ENCODE peak calls at places on chromosomes 11 and 22, in nine cellular contexts. K, P, Z, W, S, L, E, T and O are unnamed samples.
A peak's percentile ranks its signal among the peaks of the same experiment; 100 is the strongest.

GRCh38 chr11:11265994-11266606 is 87.0 kb downstream of the CSNK2A3 start:
- DNase-seq in E (peak; percentile 3), S (no peak), T (peak; percentile 63), Z (peak; percentile 42), L (no peak), W (peak; percentile 31), K (peak; percentile 40), P (peak; percentile 13), O (no peak)

GRCh38 chr11:65584102-65584501 is 8.2 kb downstream of the EHBP1L1 start:
- DNase-seq in W (no peak), E (no peak), L (no peak), Z (no peak), S (no peak), T (no peak), P (no peak), K (no peak), O (no peak)

GRCh38 chr22:50600967-50601668 is 525 bp downstream of the MAPK8IP2 start:
- DNase-seq in W (no peak), S (no peak), T (no peak), Z (no peak), P (no peak), E (no peak), L (no peak), K (no peak), O (no peak)

GRCh38 chr11:65141896-65142494 is 7.7 kb upstream of the SYVN1 start:
- DNase-seq in K (peak; percentile 35), W (no peak), T (peak; percentile 18), P (no peak), Z (no peak), E (no peak), L (no peak), S (no peak), O (no peak)

GRCh38 chr11:125931116-125931515 is 14.7 kb upstream of the VSIG10L2 start:
- DNase-seq in S (no peak), T (no peak), L (no peak), K (no peak), W (no peak), Z (no peak), E (no peak), P (no peak), O (no peak)

GRCh38 chr11:126185200-126186030 is 26.0 kb downstream of the RPUSD4 start:
- DNase-seq in K (no peak), P (no peak), L (no peak), S (no peak), E (no peak), T (no peak), Z (peak; percentile 41), W (no peak), O (no peak)

GRCh38 chr22:47053865-47054185 is 291.4 kb downstream of the TBC1D22A start:
- DNase-seq in Z (no peak), P (peak; percentile 74), E (peak; percentile 73), T (no peak), W (no peak), S (no peak), L (peak; percentile 36), K (peak; percentile 34), O (no peak)

GRCh38 chr11:49151211-49151610 is 57.2 kb downstream of the FOLH1 start:
- DNase-seq in T (no peak), K (no peak), S (no peak), Z (no peak), E (no peak), P (no peak), W (no peak), L (no peak), O (no peak)

GRCh38 chr22:49333206-49333605 is 494.5 kb downstream of the BRD1 start:
- DNase-seq in T (peak; percentile 38), P (no peak), K (no peak), S (peak; percentile 41), Z (no peak), W (no peak), L (no peak), E (no peak), O (peak; percentile 74)

GRCh38 chr22:40247976-40248375 is 70.3 kb downstream of the TNRC6B start:
- DNase-seq in T (no peak), K (no peak), S (no peak), W (peak; percentile 71), Z (no peak), L (no peak), E (no peak), P (no peak), O (no peak)

GRCh38 chr11:94926271-94926625 is 47.1 kb downstream of the CWC15 start:
- DNase-seq in Z (no peak), E (peak; percentile 27), L (no peak), S (no peak), K (no peak), T (no peak), W (no peak), P (no peak), O (peak; percentile 88)

GRCh38 chr11:85784907-85785306 is 26.0 kb downstream of the SYTL2 start:
- DNase-seq in Z (no peak), K (no peak), P (no peak), E (no peak), S (no peak), T (no peak), W (no peak), L (no peak), O (no peak)

GRCh38 chr11:5013012-5013411 is 18.4 kb downstream of the OR51L1 start:
- DNase-seq in W (no peak), E (no peak), S (no peak), Z (no peak), L (no peak), T (no peak), K (no peak), P (no peak), O (no peak)

GRCh38 chr11:1391165-1392010 is 1.7 kb downstream of the BRSK2 start:
- DNase-seq in K (no peak), T (no peak), Z (no peak), P (no peak), E (no peak), L (no peak), W (no peak), S (no peak), O (no peak)
- H3K4me3 ChIP-seq in K (no peak overlapping the region), T (peak overlapping the region; percentile 18), Z (peak overlapping the region; percentile 94), P (no peak overlapping the region), E (no peak overlapping the region), L (no peak overlapping the region), W (no peak overlapping the region), S (peak overlapping the region; percentile 30), O (peak overlapping the region; percentile 30)

GRCh38 chr11:77121876-77122575 is 6.0 kb upstream of the MYO7A start:
- DNase-seq in P (no peak), L (no peak), E (no peak), T (no peak), W (no peak), Z (no peak), S (no peak), K (no peak), O (no peak)

GRCh38 chr11:77121096-77121640 is 6.9 kb upstream of the MYO7A start:
- DNase-seq in S (no peak), L (no peak), T (no peak), W (no peak), E (no peak), P (no peak), Z (no peak), K (peak; percentile 63), O (no peak)

GRCh38 chr11:77118971-77119370 is 9.1 kb upstream of the MYO7A start:
- DNase-seq in K (no peak), T (no peak), S (no peak), Z (no peak), E (no peak), P (no peak), W (no peak), L (no peak), O (no peak)

GRCh38 chr11:77119531-77119936 is 8.5 kb upstream of the MYO7A start:
- DNase-seq in P (no peak), E (no peak), S (no peak), K (no peak), T (no peak), Z (no peak), W (no peak), L (no peak), O (no peak)

DNA sequence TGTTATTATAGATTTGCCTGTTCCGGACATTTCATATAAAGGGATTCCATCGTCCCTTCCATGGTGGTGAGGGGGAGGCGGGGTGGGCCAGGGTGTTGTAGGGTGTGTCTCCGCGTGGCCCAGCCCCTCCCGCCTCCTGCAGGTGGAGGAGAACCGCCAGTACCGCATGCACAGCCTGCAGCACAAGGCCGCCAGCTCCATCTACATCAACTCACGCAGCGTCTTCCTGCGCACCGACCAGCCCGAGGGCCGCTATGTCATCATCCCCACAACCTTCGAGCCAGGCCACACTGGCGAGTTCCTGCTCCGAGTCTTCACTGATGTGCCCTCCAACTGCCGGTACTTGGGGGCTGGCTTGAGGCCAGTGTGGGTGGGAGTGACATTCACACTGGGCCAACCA is 7.5 kb upstream of the MYO7A start:
- DNase-seq in W (no peak), P (no peak), E (no peak), T (no peak), Z (no peak), L (no peak), K (no peak), S (no peak), O (no peak)
- H3K4me3 ChIP-seq in W (no peak overlapping the region), P (no peak overlapping the region), E (no peak overlapping the region), T (no peak overlapping the region), Z (peak overlapping the region; percentile 56), L (no peak overlapping the region), K (no peak overlapping the region), S (no peak overlapping the region), O (no peak overlapping the region)

DNA sequence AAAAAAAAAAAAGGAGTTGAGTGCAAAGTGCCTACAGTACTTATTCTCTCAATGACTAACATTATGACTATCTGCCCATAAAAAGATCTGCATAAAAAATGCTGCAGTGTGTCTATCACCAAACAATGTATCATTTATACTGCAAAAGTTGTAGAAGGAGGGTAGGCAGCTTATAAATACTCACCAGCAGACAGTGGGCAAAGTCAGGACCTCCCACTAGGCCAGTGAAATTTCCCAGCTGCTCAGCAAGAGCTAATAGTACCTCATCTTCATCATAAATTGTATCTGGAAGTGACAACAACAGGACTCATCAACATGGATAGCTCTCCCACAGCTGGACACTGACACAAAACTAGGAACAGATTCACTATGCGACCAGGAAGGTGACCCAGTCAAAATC is 1.6 kb downstream of the PPP2R1B start:
- DNase-seq in Z (no peak), K (no peak), S (no peak), L (peak; percentile 28), P (no peak), T (no peak), E (peak; percentile 51), W (no peak), O (no peak)
- H3K4me3 ChIP-seq in Z (no peak overlapping the region), K (peak overlapping the region; percentile 90), S (peak overlapping the region; percentile 89), L (peak overlapping the region; percentile 89), P (peak overlapping the region; percentile 89), T (peak overlapping the region; percentile 85), E (peak overlapping the region; percentile 83), W (peak overlapping the region; percentile 95), O (peak overlapping the region; percentile 96)

DNA sequence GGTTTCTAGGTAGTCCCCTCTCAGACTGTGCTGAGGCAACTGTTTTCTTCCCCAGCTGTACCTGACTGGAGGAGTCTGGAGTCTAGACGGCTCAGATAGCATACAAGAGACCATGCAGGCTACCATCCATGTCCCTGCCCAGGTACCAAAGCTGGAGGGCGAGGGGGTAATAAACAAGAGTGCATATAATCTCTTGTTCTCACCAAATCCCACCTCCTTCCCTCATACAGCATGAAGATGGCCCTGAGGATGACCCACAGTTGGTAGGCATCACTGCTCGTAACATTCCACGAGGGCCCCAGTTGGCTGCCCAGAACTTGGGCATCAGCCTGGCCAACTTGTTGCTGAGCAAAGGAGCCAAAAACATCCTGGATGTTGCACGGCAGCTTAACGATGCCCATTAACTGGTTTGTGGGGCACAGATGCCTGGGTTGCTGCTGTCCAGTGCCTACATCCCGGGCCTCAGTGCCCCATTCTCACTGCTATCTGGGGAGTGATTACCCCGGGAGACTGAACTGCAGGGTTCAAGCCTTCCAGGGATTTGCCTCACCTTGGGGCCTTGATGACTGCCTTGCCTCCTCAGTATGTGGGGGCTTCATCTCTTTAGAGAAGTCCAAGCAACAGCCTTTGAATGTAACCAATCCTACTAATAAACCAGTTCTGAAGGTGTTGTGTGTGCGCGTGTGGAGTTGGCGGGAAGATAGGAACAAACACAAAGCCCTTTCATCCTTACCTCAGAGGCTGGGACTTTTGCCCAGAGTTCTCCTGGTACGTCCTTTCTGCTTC is 8.4 kb downstream of the HMBS start:
- DNase-seq in S (peak; percentile 59), Z (no peak), P (no peak), W (no peak), E (peak; percentile 42), T (no peak), L (peak; percentile 15), K (peak; percentile 33), O (no peak)
- H3K4me3 ChIP-seq in S (peak overlapping the region; percentile 96), Z (peak overlapping the region; percentile 100), P (peak overlapping the region; percentile 73), W (peak overlapping the region; percentile 94), E (peak overlapping the region; percentile 57), T (peak overlapping the region; percentile 89), L (peak overlapping the region; percentile 75), K (peak overlapping the region; percentile 97), O (no peak overlapping the region)